ENCODE peak calls at places on chromosomes 13 and 19, in ten cellular contexts. One of them, this sample, is unnamed.

GRCh38 chr19:39858541-39858940 is 12.4 kb upstream of the FBL start:
- DNase-seq in stimulated activated CD4-positive, alpha-beta T cell treated with anti-CD3 and anti-CD28 coated beads, Interleukin-1b, Interleukin-23, amount 100 ng/mL, for 24 hours: no peak
- DNase-seq in neuronal stem cell: no peak
- DNase-seq in effector CD4-positive, alpha-beta T cell: no peak
- DNase-seq in NCI-H2107: no peak
- DNase-seq in activated effector memory CD4-positive, alpha-beta T cell treated with anti-CD3 and anti-CD28 coated beads, Interleukin-2, amount 50 U/mL, for 16 hours: no peak
- DNase-seq in NCI-H1417: no peak
- DNase-seq in D341Med: no peak
- DNase-seq in CD4-positive, alpha-beta T cell: no peak
- DNase-seq in T-cell: no peak
- DNase-seq in this sample: peak

GRCh38 chr19:34179066-34179465 is 6.8 kb downstream of the LSM14A start:
- DNase-seq in stimulated activated CD4-positive, alpha-beta T cell treated with anti-CD3 and anti-CD28 coated beads, Interleukin-1b, Interleukin-23, amount 100 ng/mL, for 24 hours: no peak
- DNase-seq in neuronal stem cell: no peak
- DNase-seq in effector CD4-positive, alpha-beta T cell: no peak
- DNase-seq in NCI-H2107: no peak
- DNase-seq in activated effector memory CD4-positive, alpha-beta T cell treated with anti-CD3 and anti-CD28 coated beads, Interleukin-2, amount 50 U/mL, for 16 hours: no peak
- DNase-seq in NCI-H1417: no peak
- DNase-seq in D341Med: no peak
- DNase-seq in CD4-positive, alpha-beta T cell: no peak
- DNase-seq in T-cell: no peak
- DNase-seq in this sample: no peak

GRCh38 chr13:108214511-108215383 is 589 bp downstream of the LIG4 start:
- DNase-seq in stimulated activated CD4-positive, alpha-beta T cell treated with anti-CD3 and anti-CD28 coated beads, Interleukin-1b, Interleukin-23, amount 100 ng/mL, for 24 hours: no peak
- DNase-seq in neuronal stem cell: no peak
- DNase-seq in effector CD4-positive, alpha-beta T cell: no peak
- DNase-seq in NCI-H2107: peak
- DNase-seq in activated effector memory CD4-positive, alpha-beta T cell treated with anti-CD3 and anti-CD28 coated beads, Interleukin-2, amount 50 U/mL, for 16 hours: peak
- DNase-seq in NCI-H1417: peak
- DNase-seq in D341Med: no peak
- DNase-seq in CD4-positive, alpha-beta T cell: no peak
- DNase-seq in T-cell: no peak
- DNase-seq in this sample: peak

GRCh38 chr19:18794692-18795091 is 3.6 kb upstream of the COMP start:
- DNase-seq in stimulated activated CD4-positive, alpha-beta T cell treated with anti-CD3 and anti-CD28 coated beads, Interleukin-1b, Interleukin-23, amount 100 ng/mL, for 24 hours: no peak
- DNase-seq in neuronal stem cell: no peak
- DNase-seq in effector CD4-positive, alpha-beta T cell: no peak
- DNase-seq in NCI-H2107: no peak
- DNase-seq in activated effector memory CD4-positive, alpha-beta T cell treated with anti-CD3 and anti-CD28 coated beads, Interleukin-2, amount 50 U/mL, for 16 hours: no peak
- DNase-seq in NCI-H1417: no peak
- DNase-seq in D341Med: no peak
- DNase-seq in CD4-positive, alpha-beta T cell: no peak
- DNase-seq in T-cell: no peak
- DNase-seq in this sample: no peak

GRCh38 chr19:51099070-51099382 is 9.2 kb downstream of the CTU1 start:
- DNase-seq in stimulated activated CD4-positive, alpha-beta T cell treated with anti-CD3 and anti-CD28 coated beads, Interleukin-1b, Interleukin-23, amount 100 ng/mL, for 24 hours: no peak
- DNase-seq in neuronal stem cell: no peak
- DNase-seq in effector CD4-positive, alpha-beta T cell: no peak
- DNase-seq in NCI-H2107: no peak
- DNase-seq in activated effector memory CD4-positive, alpha-beta T cell treated with anti-CD3 and anti-CD28 coated beads, Interleukin-2, amount 50 U/mL, for 16 hours: no peak
- DNase-seq in NCI-H1417: no peak
- DNase-seq in D341Med: no peak
- DNase-seq in CD4-positive, alpha-beta T cell: no peak
- DNase-seq in T-cell: no peak
- DNase-seq in this sample: no peak

GRCh38 chr13:90416519-90416918 is 931.0 kb upstream of the MIR17HG start:
- DNase-seq in stimulated activated CD4-positive, alpha-beta T cell treated with anti-CD3 and anti-CD28 coated beads, Interleukin-1b, Interleukin-23, amount 100 ng/mL, for 24 hours: no peak
- DNase-seq in neuronal stem cell: peak
- DNase-seq in effector CD4-positive, alpha-beta T cell: no peak
- DNase-seq in NCI-H2107: no peak
- DNase-seq in activated effector memory CD4-positive, alpha-beta T cell treated with anti-CD3 and anti-CD28 coated beads, Interleukin-2, amount 50 U/mL, for 16 hours: no peak
- DNase-seq in NCI-H1417: no peak
- DNase-seq in D341Med: no peak
- DNase-seq in CD4-positive, alpha-beta T cell: no peak
- DNase-seq in T-cell: no peak
- DNase-seq in this sample: no peak

GRCh38 chr19:19529783-19530422 is 1.2 kb downstream of the YJEFN3 start:
- DNase-seq in stimulated activated CD4-positive, alpha-beta T cell treated with anti-CD3 and anti-CD28 coated beads, Interleukin-1b, Interleukin-23, amount 100 ng/mL, for 24 hours: no peak
- DNase-seq in neuronal stem cell: no peak
- DNase-seq in effector CD4-positive, alpha-beta T cell: no peak
- DNase-seq in NCI-H2107: no peak
- DNase-seq in activated effector memory CD4-positive, alpha-beta T cell treated with anti-CD3 and anti-CD28 coated beads, Interleukin-2, amount 50 U/mL, for 16 hours: no peak
- DNase-seq in NCI-H1417: no peak
- DNase-seq in D341Med: no peak
- DNase-seq in CD4-positive, alpha-beta T cell: no peak
- DNase-seq in T-cell: no peak
- DNase-seq in this sample: no peak

GRCh38 chr19:45376045-45376724 is 5.8 kb upstream of the ERCC2 start:
- DNase-seq in stimulated activated CD4-positive, alpha-beta T cell treated with anti-CD3 and anti-CD28 coated beads, Interleukin-1b, Interleukin-23, amount 100 ng/mL, for 24 hours: no peak
- DNase-seq in neuronal stem cell: peak
- DNase-seq in effector CD4-positive, alpha-beta T cell: no peak
- DNase-seq in NCI-H2107: no peak
- DNase-seq in activated effector memory CD4-positive, alpha-beta T cell treated with anti-CD3 and anti-CD28 coated beads, Interleukin-2, amount 50 U/mL, for 16 hours: no peak
- DNase-seq in NCI-H1417: no peak
- DNase-seq in D341Med: no peak
- DNase-seq in CD4-positive, alpha-beta T cell: no peak
- DNase-seq in T-cell: no peak
- DNase-seq in this sample: no peak

GRCh38 chr19:48965033-48965805 is at the start of gene FTL:
- DNase-seq in stimulated activated CD4-positive, alpha-beta T cell treated with anti-CD3 and anti-CD28 coated beads, Interleukin-1b, Interleukin-23, amount 100 ng/mL, for 24 hours: peak
- DNase-seq in neuronal stem cell: peak
- DNase-seq in effector CD4-positive, alpha-beta T cell: peak
- DNase-seq in NCI-H2107: peak
- DNase-seq in activated effector memory CD4-positive, alpha-beta T cell treated with anti-CD3 and anti-CD28 coated beads, Interleukin-2, amount 50 U/mL, for 16 hours: peak
- DNase-seq in NCI-H1417: peak
- DNase-seq in D341Med: peak
- DNase-seq in CD4-positive, alpha-beta T cell: peak
- DNase-seq in T-cell: peak
- DNase-seq in this sample: peak

GRCh38 chr19:55212447-55212846 is 3.1 kb upstream of the PTPRH start:
- DNase-seq in stimulated activated CD4-positive, alpha-beta T cell treated with anti-CD3 and anti-CD28 coated beads, Interleukin-1b, Interleukin-23, amount 100 ng/mL, for 24 hours: peak
- DNase-seq in neuronal stem cell: no peak
- DNase-seq in effector CD4-positive, alpha-beta T cell: no peak
- DNase-seq in NCI-H2107: no peak
- DNase-seq in activated effector memory CD4-positive, alpha-beta T cell treated with anti-CD3 and anti-CD28 coated beads, Interleukin-2, amount 50 U/mL, for 16 hours: peak
- DNase-seq in NCI-H1417: no peak
- DNase-seq in D341Med: no peak
- DNase-seq in CD4-positive, alpha-beta T cell: peak
- DNase-seq in T-cell: peak
- DNase-seq in this sample: no peak

GRCh38 chr19:10118960-10119359 is 739 bp downstream of the EIF3G start:
- DNase-seq in stimulated activated CD4-positive, alpha-beta T cell treated with anti-CD3 and anti-CD28 coated beads, Interleukin-1b, Interleukin-23, amount 100 ng/mL, for 24 hours: no peak
- DNase-seq in neuronal stem cell: no peak
- DNase-seq in effector CD4-positive, alpha-beta T cell: no peak
- DNase-seq in NCI-H2107: no peak
- DNase-seq in activated effector memory CD4-positive, alpha-beta T cell treated with anti-CD3 and anti-CD28 coated beads, Interleukin-2, amount 50 U/mL, for 16 hours: no peak
- DNase-seq in NCI-H1417: no peak
- DNase-seq in D341Med: no peak
- DNase-seq in CD4-positive, alpha-beta T cell: no peak
- DNase-seq in T-cell: no peak
- DNase-seq in this sample: peak

GRCh38 chr19:10290876-10291553 is 1.3 kb downstream of the ICAM5 start:
- DNase-seq in stimulated activated CD4-positive, alpha-beta T cell treated with anti-CD3 and anti-CD28 coated beads, Interleukin-1b, Interleukin-23, amount 100 ng/mL, for 24 hours: no peak
- DNase-seq in neuronal stem cell: no peak
- DNase-seq in effector CD4-positive, alpha-beta T cell: peak
- DNase-seq in NCI-H2107: no peak
- DNase-seq in activated effector memory CD4-positive, alpha-beta T cell treated with anti-CD3 and anti-CD28 coated beads, Interleukin-2, amount 50 U/mL, for 16 hours: peak
- DNase-seq in NCI-H1417: peak
- DNase-seq in D341Med: peak
- DNase-seq in CD4-positive, alpha-beta T cell: no peak
- DNase-seq in T-cell: peak
- DNase-seq in this sample: peak

GRCh38 chr19:55678121-55678671 is 3.2 kb downstream of the EPN1 start:
- DNase-seq in stimulated activated CD4-positive, alpha-beta T cell treated with anti-CD3 and anti-CD28 coated beads, Interleukin-1b, Interleukin-23, amount 100 ng/mL, for 24 hours: no peak
- DNase-seq in neuronal stem cell: no peak
- DNase-seq in effector CD4-positive, alpha-beta T cell: no peak
- DNase-seq in NCI-H2107: no peak
- DNase-seq in activated effector memory CD4-positive, alpha-beta T cell treated with anti-CD3 and anti-CD28 coated beads, Interleukin-2, amount 50 U/mL, for 16 hours: no peak
- DNase-seq in NCI-H1417: no peak
- DNase-seq in D341Med: no peak
- DNase-seq in CD4-positive, alpha-beta T cell: no peak
- DNase-seq in T-cell: no peak
- DNase-seq in this sample: peak

This sample was measured in spleen.